ENCODE peak calls at places on chromosomes 2 and 18, in seven cellular contexts. One of them, this sample, is unnamed.

GRCh38 chr18:32577561-32577960 is 106.9 kb upstream of the GAREM1 start:
- DNase-seq in GM23338: no peak
- DNase-seq in transverse colon: no peak
- DNase-seq in suprapubic skin: no peak
- DNase-seq in prostate gland: no peak
- DNase-seq in GM12878: no peak
- DNase-seq in SK-N-SH: no peak
- DNase-seq in this sample: no peak

GRCh38 chr2:61536086-61536722 is 2.0 kb downstream of the XPO1 start:
- DNase-seq in suprapubic skin: no peak
- DNase-seq in transverse colon: no peak
- DNase-seq in GM23338: no peak
- DNase-seq in prostate gland: peak; percentile 12
- DNase-seq in GM12878: no peak
- DNase-seq in SK-N-SH: peak; percentile 10
- DNase-seq in this sample: no peak

GRCh38 chr2:37315364-37315763 is 9.3 kb downstream of the PRKD3 start:
- DNase-seq in SK-N-SH: no peak
- DNase-seq in GM23338: no peak
- DNase-seq in suprapubic skin: no peak
- DNase-seq in transverse colon: no peak
- DNase-seq in prostate gland: no peak
- DNase-seq in GM12878: no peak
- DNase-seq in this sample: no peak

GRCh38 chr2:192473331-192473730 is 278.6 kb upstream of the TMEFF2 start:
- DNase-seq in SK-N-SH: no peak
- DNase-seq in GM23338: no peak
- DNase-seq in transverse colon: no peak
- DNase-seq in GM12878: no peak
- DNase-seq in suprapubic skin: no peak
- DNase-seq in prostate gland: no peak
- DNase-seq in this sample: no peak

GRCh38 chr2:24747299-24747698 is 45.9 kb downstream of the PTRHD1 start:
- DNase-seq in GM23338: no peak
- DNase-seq in GM12878: no peak
- DNase-seq in suprapubic skin: no peak
- DNase-seq in prostate gland: no peak
- DNase-seq in SK-N-SH: no peak
- DNase-seq in transverse colon: no peak
- DNase-seq in this sample: no peak

GRCh38 chr2:234641086-234641485 is 144.2 kb upstream of the ARL4C start:
- DNase-seq in GM23338: peak; percentile 30
- DNase-seq in transverse colon: no peak
- DNase-seq in GM12878: no peak
- DNase-seq in SK-N-SH: no peak
- DNase-seq in prostate gland: no peak
- DNase-seq in suprapubic skin: no peak
- DNase-seq in this sample: no peak

GRCh38 chr2:58984731-58985130 is 743.6 kb upstream of the FANCL start:
- DNase-seq in prostate gland: no peak
- DNase-seq in GM12878: peak; percentile 4
- DNase-seq in SK-N-SH: no peak
- DNase-seq in transverse colon: no peak
- DNase-seq in GM23338: no peak
- DNase-seq in suprapubic skin: no peak
- DNase-seq in this sample: no peak

GRCh38 chr2:213266421-213266820 is 17.8 kb upstream of the SPAG16 start:
- DNase-seq in GM12878: no peak
- DNase-seq in GM23338: no peak
- DNase-seq in suprapubic skin: no peak
- DNase-seq in prostate gland: no peak
- DNase-seq in transverse colon: no peak
- DNase-seq in SK-N-SH: no peak
- DNase-seq in this sample: no peak

GRCh38 chr2:26317377-26318105 is 28.4 kb upstream of the SELENOI start:
- DNase-seq in suprapubic skin: no peak
- DNase-seq in SK-N-SH: no peak
- DNase-seq in transverse colon: no peak
- DNase-seq in prostate gland: no peak
- DNase-seq in GM12878: no peak
- DNase-seq in GM23338: no peak
- DNase-seq in this sample: no peak

GRCh38 chr2:211724933-211725332 is 813.7 kb downstream of the ERBB4 start:
- DNase-seq in GM12878: no peak
- DNase-seq in SK-N-SH: no peak
- DNase-seq in GM23338: no peak
- DNase-seq in prostate gland: no peak
- DNase-seq in suprapubic skin: no peak
- DNase-seq in transverse colon: no peak
- DNase-seq in this sample: no peak
- TF ChIP-seq POLR2AphosphoS5 in GM12878: no peak
- TF ChIP-seq POLR2AphosphoS5 in SK-N-SH: no peak
- TF ChIP-seq POLR2AphosphoS5 in GM23338: no peak
- TF ChIP-seq POLR2AphosphoS5 in prostate gland: no peak
- TF ChIP-seq POLR2AphosphoS5 in suprapubic skin: no peak
- TF ChIP-seq POLR2AphosphoS5 in transverse colon: no peak
- TF ChIP-seq POLR2AphosphoS5 in this sample: no peak

DNA sequence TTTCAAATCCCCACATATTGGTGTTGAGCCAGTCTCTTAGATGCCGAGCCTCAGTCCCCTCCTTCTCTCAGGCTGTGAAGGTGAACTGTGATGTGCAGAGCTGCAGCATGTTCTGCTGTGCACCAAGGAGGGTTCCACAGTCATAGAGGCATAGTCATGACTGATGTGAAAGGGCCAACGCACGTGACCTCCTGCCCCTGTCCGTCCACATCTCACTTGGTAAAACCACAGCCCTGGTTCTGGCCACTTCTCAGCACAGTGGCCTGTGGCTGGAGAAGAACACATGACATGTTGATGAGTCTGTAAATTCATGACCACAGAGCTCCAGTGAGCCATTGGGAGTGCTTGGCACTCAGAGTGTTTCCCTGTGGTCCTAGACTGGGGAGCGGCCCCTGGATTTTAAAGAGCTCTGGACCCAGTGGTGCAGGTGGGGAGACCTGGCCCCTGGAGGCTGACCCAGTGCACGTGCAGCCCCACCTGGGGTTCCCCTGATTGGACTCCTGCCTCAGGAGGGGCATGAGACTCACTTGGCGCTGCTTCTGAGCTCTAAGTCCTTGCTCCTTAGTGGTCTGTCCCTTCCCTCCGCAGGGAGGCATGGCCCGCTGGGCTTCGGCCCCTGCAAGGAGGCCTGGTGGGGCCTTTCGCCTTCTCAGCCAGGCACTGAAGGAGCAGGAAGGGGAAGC is 25.3 kb downstream of the INPP4A start:
- DNase-seq in SK-N-SH: no peak
- DNase-seq in transverse colon: no peak
- DNase-seq in prostate gland: no peak
- DNase-seq in GM23338: no peak
- DNase-seq in suprapubic skin: no peak
- DNase-seq in GM12878: no peak
- DNase-seq in this sample: no peak
- TF ChIP-seq POLR2AphosphoS5 in SK-N-SH: no peak
- TF ChIP-seq POLR2AphosphoS5 in transverse colon: no peak
- TF ChIP-seq POLR2AphosphoS5 in prostate gland: no peak
- TF ChIP-seq POLR2AphosphoS5 in GM23338: no peak
- TF ChIP-seq POLR2AphosphoS5 in suprapubic skin: no peak
- TF ChIP-seq POLR2AphosphoS5 in GM12878: no peak
- TF ChIP-seq POLR2AphosphoS5 in this sample: no peak

GRCh38 chr2:187552959-187553681 is 1.1 kb downstream of the TFPI start:
- DNase-seq in SK-N-SH: no peak
- DNase-seq in prostate gland: no peak
- DNase-seq in GM23338: no peak
- DNase-seq in GM12878: no peak
- DNase-seq in transverse colon: no peak
- DNase-seq in suprapubic skin: no peak
- DNase-seq in this sample: no peak
- TF ChIP-seq POLR2AphosphoS5 in SK-N-SH: no peak
- TF ChIP-seq POLR2AphosphoS5 in prostate gland: no peak
- TF ChIP-seq POLR2AphosphoS5 in GM23338: no peak
- TF ChIP-seq POLR2AphosphoS5 in GM12878: no peak
- TF ChIP-seq POLR2AphosphoS5 in transverse colon: peak; percentile 20
- TF ChIP-seq POLR2AphosphoS5 in suprapubic skin: no peak
- TF ChIP-seq POLR2AphosphoS5 in this sample: no peak

DNA sequence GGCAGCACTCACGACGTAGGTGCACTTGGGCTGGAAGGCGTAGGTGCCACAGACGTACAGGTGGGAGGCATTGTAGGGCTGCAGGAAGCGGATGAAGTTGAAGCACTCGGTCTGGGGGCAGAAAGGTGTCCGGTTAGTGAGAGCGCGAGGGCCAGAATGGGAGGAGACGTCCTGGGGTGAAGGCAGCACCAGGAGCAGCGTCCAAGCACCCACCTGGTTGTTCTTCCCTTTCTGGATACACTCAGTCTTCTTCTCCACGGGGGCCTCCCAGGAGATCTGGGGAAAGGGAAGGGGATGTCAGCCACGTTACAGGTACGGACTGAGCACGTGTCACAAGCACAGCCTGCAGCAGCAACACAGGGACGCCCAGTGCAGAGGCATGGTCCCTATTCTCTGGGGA is 4.2 kb downstream of the SEMA4C start:
- DNase-seq in GM23338: no peak
- DNase-seq in prostate gland: no peak
- DNase-seq in SK-N-SH: no peak
- DNase-seq in suprapubic skin: no peak
- DNase-seq in GM12878: no peak
- DNase-seq in transverse colon: no peak
- DNase-seq in this sample: no peak
- TF ChIP-seq POLR2AphosphoS5 in GM23338: no peak
- TF ChIP-seq POLR2AphosphoS5 in prostate gland: no peak
- TF ChIP-seq POLR2AphosphoS5 in SK-N-SH: no peak
- TF ChIP-seq POLR2AphosphoS5 in suprapubic skin: no peak
- TF ChIP-seq POLR2AphosphoS5 in GM12878: no peak
- TF ChIP-seq POLR2AphosphoS5 in transverse colon: no peak
- TF ChIP-seq POLR2AphosphoS5 in this sample: no peak

GRCh38 chr2:10170256-10170655 is 47.7 kb downstream of the RRM2 start:
- DNase-seq in suprapubic skin: no peak
- DNase-seq in GM12878: no peak
- DNase-seq in GM23338: no peak
- DNase-seq in SK-N-SH: peak; percentile 63
- DNase-seq in transverse colon: no peak
- DNase-seq in prostate gland: no peak
- DNase-seq in this sample: no peak
- TF ChIP-seq POLR2AphosphoS5 in suprapubic skin: no peak
- TF ChIP-seq POLR2AphosphoS5 in GM12878: no peak
- TF ChIP-seq POLR2AphosphoS5 in GM23338: no peak
- TF ChIP-seq POLR2AphosphoS5 in SK-N-SH: no peak
- TF ChIP-seq POLR2AphosphoS5 in transverse colon: no peak
- TF ChIP-seq POLR2AphosphoS5 in prostate gland: no peak
- TF ChIP-seq POLR2AphosphoS5 in this sample: no peak

DNA sequence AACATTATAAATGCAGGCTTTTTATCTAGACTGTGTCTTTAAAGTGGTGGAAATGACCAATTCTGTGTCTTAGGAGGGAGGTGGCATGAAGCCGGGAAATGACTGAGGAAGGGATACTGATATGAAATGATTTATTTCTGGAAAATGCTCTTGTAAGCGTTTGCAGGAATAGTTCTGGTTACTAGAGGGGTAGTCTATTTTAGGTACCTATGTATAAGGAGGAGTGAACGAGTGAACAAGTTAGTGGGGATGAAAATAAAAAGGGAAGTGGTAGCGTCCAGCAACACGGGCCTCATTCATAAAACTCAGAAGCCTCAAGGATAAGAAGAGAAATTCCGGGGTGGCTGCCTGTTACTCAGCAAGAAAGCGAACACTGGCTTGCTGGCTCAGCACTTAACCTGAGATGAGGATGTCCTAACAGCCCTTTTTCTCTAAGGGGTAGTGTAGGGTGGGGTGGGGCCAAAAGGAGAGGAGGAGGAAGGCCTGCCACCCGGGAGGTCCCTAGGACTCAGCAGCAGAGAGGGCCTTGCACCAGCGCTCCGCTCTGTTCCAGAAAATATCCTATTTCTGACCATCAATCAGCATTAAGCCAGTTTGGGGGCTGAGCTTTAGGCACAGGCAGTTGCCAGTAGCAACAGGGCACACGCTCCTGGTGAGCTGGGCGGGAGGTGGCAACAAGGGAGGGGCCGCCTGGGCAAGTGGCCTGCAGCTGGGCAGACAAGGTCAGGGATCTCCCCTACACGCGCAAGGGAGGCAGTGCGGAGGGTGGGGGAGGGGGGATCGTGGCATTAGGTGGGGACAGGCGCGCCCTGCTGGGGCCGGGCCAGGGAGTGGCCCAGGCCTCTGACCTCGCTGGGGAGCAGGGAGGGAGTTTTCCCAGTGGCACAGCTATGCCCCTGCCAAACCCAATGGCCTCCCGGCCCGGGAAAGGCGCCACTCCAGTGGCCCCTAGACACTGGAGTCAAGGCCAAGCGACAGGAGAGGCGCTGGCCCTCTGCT is 303.0 kb downstream of the NCKAP5 start:
- DNase-seq in GM12878: no peak
- DNase-seq in GM23338: peak; percentile 54
- DNase-seq in suprapubic skin: peak; percentile 57
- DNase-seq in prostate gland: no peak
- DNase-seq in transverse colon: peak; percentile 18
- DNase-seq in SK-N-SH: peak; percentile 29
- DNase-seq in this sample: no peak
- TF ChIP-seq POLR2AphosphoS5 in GM12878: no peak
- TF ChIP-seq POLR2AphosphoS5 in GM23338: no peak
- TF ChIP-seq POLR2AphosphoS5 in suprapubic skin: no peak
- TF ChIP-seq POLR2AphosphoS5 in prostate gland: no peak
- TF ChIP-seq POLR2AphosphoS5 in transverse colon: no peak
- TF ChIP-seq POLR2AphosphoS5 in SK-N-SH: no peak
- TF ChIP-seq POLR2AphosphoS5 in this sample: no peak

This sample was measured in GM12891.